ENCODE peak calls at places on chromosomes 3 and 15, in six cellular contexts. One of them, this sample, is unnamed.

GRCh38 chr15:40941528-40942336 is 11.5 kb upstream of the CHAC1 start:
- DNase-seq in H1: no peak
- DNase-seq in K562: peak
- DNase-seq in GM12878: no peak
- DNase-seq in WTC11: peak
- DNase-seq in GM23338: peak
- DNase-seq in this sample: peak

GRCh38 chr3:114144909-114145688 is 33.8 kb downstream of the DRD3 start:
- DNase-seq in GM23338: no peak
- DNase-seq in GM12878: no peak
- DNase-seq in H1: no peak
- DNase-seq in WTC11: no peak
- DNase-seq in K562: no peak
- DNase-seq in this sample: no peak

GRCh38 chr15:27358751-27359434 is 387.9 kb downstream of the GABRG3 start:
- DNase-seq in GM12878: no peak
- DNase-seq in H1: peak
- DNase-seq in WTC11: peak
- DNase-seq in GM23338: peak
- DNase-seq in K562: peak
- DNase-seq in this sample: peak

GRCh38 chr3:71542548-71543370 is 40.8 kb downstream of the FOXP1 start:
- DNase-seq in GM12878: no peak
- DNase-seq in GM23338: peak
- DNase-seq in K562: peak
- DNase-seq in WTC11: no peak
- DNase-seq in H1: no peak
- DNase-seq in this sample: no peak

GRCh38 chr3:183123891-183124290 is 24.6 kb upstream of the MCCC1 start:
- DNase-seq in K562: no peak
- DNase-seq in H1: no peak
- DNase-seq in WTC11: no peak
- DNase-seq in GM23338: no peak
- DNase-seq in GM12878: no peak
- DNase-seq in this sample: no peak

GRCh38 chr15:82930466-82930865 is 22.1 kb downstream of the HOMER2 start:
- DNase-seq in H1: no peak
- DNase-seq in WTC11: no peak
- DNase-seq in GM12878: no peak
- DNase-seq in K562: no peak
- DNase-seq in GM23338: no peak
- DNase-seq in this sample: no peak

GRCh38 chr3:46690798-46691197 is 2.7 kb downstream of the ALS2CL start:
- DNase-seq in H1: no peak
- DNase-seq in GM23338: no peak
- DNase-seq in GM12878: no peak
- DNase-seq in K562: no peak
- DNase-seq in WTC11: no peak
- DNase-seq in this sample: no peak

GRCh38 chr15:34520566-34520965 is 62.9 kb downstream of the GOLGA8B start:
- DNase-seq in K562: no peak
- DNase-seq in GM12878: no peak
- DNase-seq in H1: no peak
- DNase-seq in GM23338: no peak
- DNase-seq in WTC11: no peak
- DNase-seq in this sample: no peak

GRCh38 chr3:39962566-39962965 is 153.2 kb downstream of the MYRIP start:
- DNase-seq in WTC11: no peak
- DNase-seq in GM23338: no peak
- DNase-seq in H1: no peak
- DNase-seq in GM12878: no peak
- DNase-seq in K562: no peak
- DNase-seq in this sample: no peak

GRCh38 chr3:31185004-31185357 is 290.5 kb upstream of the GADL1 start:
- DNase-seq in H1: no peak
- DNase-seq in GM23338: no peak
- DNase-seq in GM12878: no peak
- DNase-seq in K562: no peak
- DNase-seq in WTC11: no peak
- DNase-seq in this sample: no peak
- TF ChIP-seq CREB1 in H1: no peak
- TF ChIP-seq CREB1 in GM23338: no peak
- TF ChIP-seq CREB1 in GM12878: no peak
- TF ChIP-seq CREB1 in K562: no peak
- TF ChIP-seq CREB1 in WTC11: no peak
- TF ChIP-seq CREB1 in this sample: no peak

GRCh38 chr3:134753999-134754742 is 40.9 kb upstream of the EPHB1 start:
- DNase-seq in K562: no peak
- DNase-seq in WTC11: no peak
- DNase-seq in GM23338: peak
- DNase-seq in H1: no peak
- DNase-seq in GM12878: no peak
- DNase-seq in this sample: no peak
- TF ChIP-seq CREB1 in K562: no peak
- TF ChIP-seq CREB1 in WTC11: no peak
- TF ChIP-seq CREB1 in GM23338: no peak
- TF ChIP-seq CREB1 in H1: no peak
- TF ChIP-seq CREB1 in GM12878: no peak
- TF ChIP-seq CREB1 in this sample: no peak

GRCh38 chr15:73082719-73083275 is 30.5 kb downstream of the NEO1 start:
- DNase-seq in WTC11: no peak
- DNase-seq in K562: no peak
- DNase-seq in H1: no peak
- DNase-seq in GM12878: no peak
- DNase-seq in GM23338: no peak
- DNase-seq in this sample: no peak

GRCh38 chr15:73078291-73078690 is 26.0 kb downstream of the NEO1 start:
- DNase-seq in GM23338: no peak
- DNase-seq in GM12878: no peak
- DNase-seq in H1: no peak
- DNase-seq in WTC11: no peak
- DNase-seq in K562: no peak
- DNase-seq in this sample: no peak

GRCh38 chr15:73078722-73079121 is 26.5 kb downstream of the NEO1 start:
- DNase-seq in WTC11: no peak
- DNase-seq in GM23338: peak
- DNase-seq in K562: no peak
- DNase-seq in GM12878: no peak
- DNase-seq in H1: no peak
- DNase-seq in this sample: peak

GRCh38 chr15:73079570-73079969 is 27.3 kb downstream of the NEO1 start:
- DNase-seq in GM12878: no peak
- DNase-seq in K562: no peak
- DNase-seq in GM23338: no peak
- DNase-seq in H1: no peak
- DNase-seq in WTC11: no peak
- DNase-seq in this sample: no peak

DNA sequence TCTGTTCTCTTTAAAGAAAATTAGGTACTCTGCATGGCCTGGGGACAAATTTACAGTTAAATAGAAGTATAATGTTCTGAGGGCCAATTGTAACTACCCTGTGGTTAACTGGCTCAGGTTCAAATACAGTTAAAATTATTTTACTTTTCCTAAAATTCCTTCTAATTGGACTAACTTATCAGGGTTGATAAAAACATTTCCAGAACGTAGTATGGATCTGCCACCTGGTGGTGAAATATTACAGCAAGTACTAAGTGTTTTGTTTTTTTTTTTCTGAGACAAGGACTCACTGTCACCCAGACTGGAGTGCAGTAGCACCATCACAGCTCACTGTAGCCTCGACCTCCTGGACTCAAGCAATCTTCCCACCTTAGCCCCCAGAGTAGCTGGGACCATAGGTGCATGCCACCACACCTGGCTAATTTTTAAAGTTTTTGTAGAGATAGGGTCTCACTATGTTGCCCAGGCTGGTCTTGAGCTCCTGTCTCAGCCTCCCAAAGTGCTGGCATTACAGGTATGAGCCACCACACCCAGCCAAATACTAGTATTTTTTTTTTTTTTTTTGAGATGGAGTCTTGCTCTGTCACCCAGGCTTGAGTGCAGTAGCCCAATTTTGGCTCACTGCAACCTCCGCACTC is 29.2 kb downstream of the NEO1 start:
- DNase-seq in GM23338: peak
- DNase-seq in H1: no peak
- DNase-seq in GM12878: no peak
- DNase-seq in K562: peak
- DNase-seq in WTC11: no peak
- DNase-seq in this sample: peak
- TF ChIP-seq CREB1 in GM23338: no peak
- TF ChIP-seq CREB1 in H1: no peak
- TF ChIP-seq CREB1 in GM12878: no peak
- TF ChIP-seq CREB1 in K562: no peak
- TF ChIP-seq CREB1 in WTC11: no peak
- TF ChIP-seq CREB1 in this sample: no peak

DNA sequence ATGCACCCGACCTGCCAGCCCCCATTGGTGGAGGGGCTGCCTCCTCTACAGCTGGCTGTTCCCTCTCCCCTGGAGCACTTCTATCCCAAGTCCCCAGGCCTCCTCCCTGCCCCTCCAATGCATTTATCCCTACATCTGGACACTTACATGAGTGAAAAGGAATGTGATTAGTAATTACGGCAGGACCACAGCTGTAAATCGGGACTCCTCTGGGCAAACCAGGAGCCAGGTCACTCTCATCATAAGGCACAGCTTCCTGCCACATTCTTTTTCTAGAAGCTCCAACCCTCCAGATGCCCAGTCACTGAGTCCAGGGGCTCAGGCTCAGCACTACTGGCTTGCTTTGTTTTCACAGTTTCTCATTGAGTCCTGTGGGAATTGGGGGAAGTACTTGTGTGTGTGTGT is 54.3 kb downstream of the IL20RB start:
- DNase-seq in GM23338: no peak
- DNase-seq in WTC11: no peak
- DNase-seq in H1: no peak
- DNase-seq in K562: no peak
- DNase-seq in GM12878: no peak
- DNase-seq in this sample: no peak
- TF ChIP-seq CREB1 in GM23338: no peak
- TF ChIP-seq CREB1 in WTC11: no peak
- TF ChIP-seq CREB1 in H1: no peak
- TF ChIP-seq CREB1 in K562: no peak
- TF ChIP-seq CREB1 in GM12878: no peak
- TF ChIP-seq CREB1 in this sample: no peak

DNA sequence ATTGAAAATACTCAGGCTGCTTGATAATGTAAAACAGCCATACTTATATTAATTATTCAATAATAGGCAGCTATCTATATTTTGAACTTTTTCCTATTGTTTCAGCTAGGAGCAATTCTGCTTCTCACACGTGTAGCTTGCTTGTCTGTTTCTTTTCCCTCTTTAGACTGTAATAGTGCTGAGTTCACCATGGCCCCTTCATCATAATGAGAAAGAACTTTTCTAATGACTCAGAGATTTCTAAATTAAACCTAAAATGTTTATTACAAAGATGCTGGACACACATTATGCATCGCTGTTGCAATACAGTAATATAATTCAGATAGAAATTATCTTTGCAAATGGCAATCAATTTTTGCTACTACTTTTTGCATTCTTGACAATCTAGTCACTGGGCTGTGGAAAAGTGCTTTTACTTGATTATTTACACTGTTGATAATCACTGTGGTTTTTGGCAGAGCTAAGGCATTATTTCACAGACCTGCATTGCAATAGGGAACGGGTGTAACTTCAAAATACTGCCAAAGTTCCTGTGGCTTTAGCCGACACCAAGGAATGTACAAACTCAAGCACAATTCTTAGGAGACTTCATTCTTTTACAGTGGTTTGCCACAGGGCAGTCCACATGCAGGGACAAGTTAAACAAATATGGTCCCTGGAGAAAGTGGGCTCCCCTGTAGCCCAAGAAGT is 281.0 kb upstream of the TBL1XR1 start:
- DNase-seq in GM23338: no peak
- DNase-seq in H1: no peak
- DNase-seq in GM12878: no peak
- DNase-seq in K562: no peak
- DNase-seq in WTC11: no peak
- DNase-seq in this sample: peak
- TF ChIP-seq CREB1 in GM23338: no peak
- TF ChIP-seq CREB1 in H1: no peak
- TF ChIP-seq CREB1 in GM12878: no peak
- TF ChIP-seq CREB1 in K562: no peak
- TF ChIP-seq CREB1 in WTC11: no peak
- TF ChIP-seq CREB1 in this sample: no peak